ENCODE peak calls at places on chromosomes 16 and 17, in five cellular contexts. N, E, S, U and K are unnamed samples.

GRCh38 chr16:52456368-52456767 is 90.6 kb downstream of the TOX3 start:
- DNase-seq in N (no peak), E (no peak), S (no peak), U (no peak), K (peak; percentile 32)

GRCh38 chr17:48378696-48379095 is 51.3 kb downstream of the SKAP1 start:
- DNase-seq in N (no peak), E (no peak), S (no peak), U (no peak), K (no peak)

GRCh38 chr17:13346081-13346533 is 255.6 kb downstream of the HS3ST3A1 start:
- DNase-seq in N (no peak), E (no peak), S (no peak), U (no peak), K (peak; percentile 82)

GRCh38 chr17:66228887-66229782 is at the start of gene APOH:
- DNase-seq in N (no peak), E (no peak), S (no peak), U (no peak), K (no peak)

GRCh38 chr17:7132511-7133094 is 18.0 kb upstream of the ASGR2 start:
- DNase-seq in N (no peak), E (no peak), S (peak; percentile 48), U (no peak), K (peak; percentile 91)

GRCh38 chr17:14321476-14321949 is 20.6 kb downstream of the HS3ST3B1 start:
- DNase-seq in N (no peak), E (no peak), S (no peak), U (no peak), K (no peak)

GRCh38 chr16:56910114-56910511 is 21.8 kb upstream of the HERPUD1 start:
- DNase-seq in N (no peak), E (no peak), S (no peak), U (no peak), K (no peak)

GRCh38 chr16:17053536-17054160 is 417.1 kb downstream of the XYLT1 start:
- DNase-seq in N (no peak), E (no peak), S (no peak), U (no peak), K (peak; percentile 6)

GRCh38 chr17:7887038-7887481 is 1.5 kb upstream of the CHD3 start:
- DNase-seq in N (no peak), E (no peak), S (peak; percentile 93), U (no peak), K (peak; percentile 11)

GRCh38 chr17:43878260-43879082 is 28.9 kb downstream of the MPP2 start:
- DNase-seq in N (peak; percentile 68), E (peak; percentile 64), S (peak; percentile 56), U (peak; percentile 58), K (peak; percentile 95)

GRCh38 chr17:47775181-47775580 is 42.1 kb downstream of the TBX21 start:
- DNase-seq in N (no peak), E (no peak), S (no peak), U (no peak), K (no peak)

GRCh38 chr16:31079342-31079944 is 5.2 kb downstream of the ZNF646 start:
- DNase-seq in N (no peak), E (no peak), S (no peak), U (no peak), K (no peak)

GRCh38 chr17:31320791-31321190 is 631 bp downstream of the EVI2A start:
- DNase-seq in N (no peak), E (no peak), S (no peak), U (no peak), K (no peak)

GRCh38 chr17:3828151-3828851 is 17.7 kb downstream of the NCBP3 start:
- DNase-seq in N (no peak), E (no peak), S (no peak), U (no peak), K (no peak)

GRCh38 chr17:76235883-76236282 is 4.4 kb downstream of the RNF157 start:
- DNase-seq in N (no peak), E (no peak), S (no peak), U (no peak), K (no peak)

GRCh38 chr17:19238167-19238505 is 970 bp downstream of the EPN2 start:
- DNase-seq in N (peak; percentile 69), E (no peak), S (no peak), U (no peak), K (peak; percentile 63)